ENCODE peak calls at places on chromosomes 12 and 14, in nine cellular contexts. Q is effector memory CD4-positive, alpha-beta T cell; Z is upper lobe of right lung; W is heart left ventricle; D is DND-41; I is psoas muscle; H is left ventricle myocardium inferior; A is A673; K is pancreas. G is an unnamed sample.

GRCh38 chr12:28498850-28499249 is 308.6 kb downstream of the CCDC91 start:
- DNase-seq in Q (no peak), W (no peak), H (no peak), A (no peak), D (no peak), I (no peak), Z (no peak), K (no peak), G (no peak)

GRCh38 chr14:42110167-42110566 is 503.5 kb downstream of the LRFN5 start:
- DNase-seq in Z (no peak), I (no peak), W (no peak), K (no peak), H (no peak), D (no peak), A (peak; percentile 74), Q (no peak), G (no peak)

GRCh38 chr12:53798575-53798974 is 46.8 kb upstream of the CISTR start:
- DNase-seq in Z (no peak), A (no peak), I (no peak), D (no peak), Q (no peak), W (no peak), H (no peak), K (no peak), G (no peak)

GRCh38 chr14:66709292-66709691 is 201.3 kb downstream of the GPHN start:
- DNase-seq in Z (no peak), I (no peak), W (no peak), Q (no peak), A (peak; percentile 9), D (no peak), H (no peak), K (no peak), G (no peak)

GRCh38 chr12:12590961-12591360 is 20.7 kb upstream of the CREBL2 start:
- DNase-seq in Z (no peak), I (no peak), K (no peak), A (no peak), H (no peak), W (no peak), Q (no peak), D (no peak), G (no peak)

GRCh38 chr12:124277394-124278222 is 17.3 kb upstream of the RFLNA start:
- DNase-seq in H (no peak), Z (no peak), D (peak; percentile 35), A (no peak), K (no peak), Q (no peak), I (no peak), W (no peak), G (no peak)

GRCh38 chr14:105091335-105092123 is 26.3 kb upstream of the GPR132 start:
- DNase-seq in A (no peak), W (peak; percentile 88), I (no peak), H (peak; percentile 84), K (peak; percentile 89), Q (no peak), Z (peak; percentile 94), D (no peak), G (peak; percentile 80)

GRCh38 chr14:29741909-29742401 is 185.7 kb downstream of the PRKD1 start:
- DNase-seq in Q (no peak), W (no peak), A (no peak), H (no peak), D (no peak), I (no peak), K (no peak), Z (no peak), G (no peak)

GRCh38 chr14:97878727-97879126 is 1081.5 kb downstream of the VRK1 start:
- DNase-seq in Q (no peak), H (peak; percentile 16), A (no peak), W (no peak), K (no peak), D (peak; percentile 72), I (no peak), Z (no peak), G (no peak)

GRCh38 chr14:64069634-64070359 is 217.0 kb downstream of the SYNE2 start:
- DNase-seq in H (no peak), D (no peak), I (no peak), W (no peak), K (no peak), A (no peak), Q (no peak), Z (no peak), G (no peak)

GRCh38 chr12:74598819-74599218 is 61.2 kb downstream of the ATXN7L3B start:
- DNase-seq in K (no peak), H (no peak), Z (no peak), Q (no peak), I (no peak), W (no peak), A (no peak), D (no peak), G (no peak)

GRCh38 chr12:108332791-108333382 is 6.2 kb downstream of the CMKLR1 start:
- DNase-seq in Z (peak; percentile 83), H (peak; percentile 51), Q (no peak), D (no peak), W (no peak), K (no peak), A (peak; percentile 43), I (peak; percentile 76), G (no peak)

GRCh38 chr12:67367843-67368242 is 98.7 kb downstream of the CAND1 start:
- DNase-seq in Q (no peak), I (no peak), K (no peak), W (no peak), A (no peak), D (no peak), H (no peak), Z (no peak), G (no peak)

GRCh38 chr12:22310712-22311111 is 23.8 kb downstream of the ST8SIA1 start:
- DNase-seq in H (no peak), Z (no peak), D (no peak), W (no peak), A (no peak), Q (no peak), K (no peak), I (no peak), G (no peak)

GRCh38 chr14:69684461-69685183 is 73.2 kb downstream of the SUSD6 start:
- DNase-seq in I (peak; percentile 63), D (no peak), H (no peak), W (no peak), Q (no peak), K (no peak), A (no peak), Z (peak; percentile 67), G (no peak)

GRCh38 chr14:69680297-69680696 is 68.9 kb downstream of the SUSD6 start:
- DNase-seq in Q (no peak), W (no peak), A (no peak), H (no peak), I (no peak), D (no peak), Z (no peak), K (no peak), G (no peak)

GRCh38 chr14:69683971-69684370 is 72.6 kb downstream of the SUSD6 start:
- DNase-seq in Z (no peak), A (no peak), H (no peak), W (no peak), D (no peak), I (no peak), Q (no peak), K (no peak), G (no peak)

GRCh38 chr14:69685217-69685616 is 73.8 kb downstream of the SUSD6 start:
- DNase-seq in Q (peak; percentile 35), W (no peak), I (no peak), Z (no peak), A (no peak), D (peak; percentile 9), H (no peak), K (no peak), G (no peak)

GRCh38 chr14:69682607-69683263 is 71.3 kb downstream of the SUSD6 start:
- DNase-seq in Q (no peak), I (no peak), A (no peak), H (no peak), K (no peak), D (no peak), Z (no peak), W (no peak), G (no peak)
- H3K4me3 ChIP-seq in Q (no peak overlapping the region), I (no peak overlapping the region), A (no peak overlapping the region), H (no peak overlapping the region), K (no peak overlapping the region), D (no peak overlapping the region), Z (no peak overlapping the region), W (no peak overlapping the region), G (no peak overlapping the region)

GRCh38 chr14:26454105-26454504 is 143.7 kb downstream of the NOVA1 start:
- DNase-seq in I (no peak), Q (no peak), A (no peak), H (no peak), D (no peak), K (no peak), W (no peak), Z (no peak), G (no peak)
- H3K9me3 ChIP-seq in I (no peaks in the 10 kb centered on the region), Q (no peaks in the 10 kb centered on the region), A (no peaks in the 10 kb centered on the region), H (peaks cover 19% of the 10 kb centered on the region), D (no peaks in the 10 kb centered on the region), K (no peaks in the 10 kb centered on the region), W (no peaks in the 10 kb centered on the region), Z (no peaks in the 10 kb centered on the region), G (no peaks in the 10 kb centered on the region)

GRCh38 chr12:70758494-70758845 is 121.2 kb upstream of the PTPRB start:
- DNase-seq in Q (no peak), K (no peak), I (no peak), W (no peak), A (no peak), D (no peak), Z (no peak), H (no peak), G (no peak)

GRCh38 chr12:70757830-70758493 is 120.7 kb upstream of the PTPRB start:
- DNase-seq in A (no peak), Z (no peak), H (no peak), I (no peak), W (no peak), K (no peak), D (no peak), Q (no peak), G (no peak)

GRCh38 chr12:70754330-70754741 is 117.1 kb upstream of the PTPRB start:
- DNase-seq in W (no peak), A (no peak), H (no peak), D (no peak), K (no peak), Z (no peak), Q (no peak), I (no peak), G (no peak)

GRCh38 chr12:70756791-70757190 is 119.6 kb upstream of the PTPRB start:
- DNase-seq in W (no peak), Q (no peak), H (no peak), Z (no peak), D (no peak), A (no peak), K (no peak), I (no peak), G (no peak)

DNA sequence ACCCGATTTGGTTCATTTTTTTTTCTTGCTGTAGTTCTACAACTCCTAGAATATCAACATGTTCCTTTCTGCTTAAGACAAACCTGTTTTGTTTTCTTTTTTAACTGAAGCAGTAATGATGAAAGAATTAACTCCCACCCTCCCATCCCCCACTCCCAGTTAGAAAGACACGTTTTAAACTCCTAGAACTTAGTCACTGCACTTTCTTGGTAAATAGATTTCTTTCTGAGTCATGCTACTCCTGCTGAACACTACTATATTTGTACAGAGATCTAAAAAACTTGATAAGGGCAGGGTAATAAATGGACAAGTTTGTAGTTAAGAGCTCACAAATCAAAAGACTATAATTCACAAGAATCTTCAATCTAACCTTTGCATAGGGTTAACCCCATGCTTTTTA is 118.9 kb upstream of the PTPRB start:
- DNase-seq in H (no peak), I (no peak), Q (no peak), A (peak; percentile 7), D (no peak), Z (no peak), W (no peak), K (no peak), G (no peak)
- H3K27ac ChIP-seq in H (no peak overlapping the region), I (no peak overlapping the region), Q (no peak overlapping the region), A (no peak overlapping the region), D (no peak overlapping the region), Z (no peak overlapping the region), W (no peak overlapping the region), K (no peak overlapping the region), G (no peak overlapping the region)

GRCh38 chr12:127145929-127146789 is 1120.8 kb upstream of the TMEM132C start:
- DNase-seq in Q (peak; percentile 23), H (peak; percentile 79), I (peak; percentile 87), K (peak; percentile 59), A (peak; percentile 56), Z (peak; percentile 88), W (peak; percentile 89), D (no peak), G (peak; percentile 84)
- H3K4me3 ChIP-seq in Q (peak overlapping the region; percentile 40), H (peak overlapping the region; percentile 71), I (peak overlapping the region; percentile 64), K (peak overlapping the region; percentile 53), A (peak overlapping the region; percentile 13), Z (peak overlapping the region; percentile 62), W (peak overlapping the region; percentile 61), D (no peak overlapping the region), G (peak overlapping the region; percentile 57)

G was measured in SJSA1.